ENCODE peak calls at places on chromosomes 13 and 19, in four cellular contexts. N, W, C and R are unnamed samples.

GRCh38 chr13:61202042-61202441 is 213.6 kb downstream of the PCDH20 start:
- DNase-seq in N (no peak), W (no peak), C (no peak), R (no peak)

GRCh38 chr13:102838982-102839381 is 6.8 kb upstream of the ERCC5 start:
- DNase-seq in N (no peak), W (no peak), C (no peak), R (no peak)

GRCh38 chr13:76751278-76751677 is 134.9 kb downstream of the KCTD12 start:
- DNase-seq in N (no peak), W (no peak), C (no peak), R (no peak)

GRCh38 chr19:47310819-47311218 is 1.2 kb downstream of the C5AR1 start:
- DNase-seq in N (no peak), W (peak; percentile 52), C (peak; percentile 58), R (no peak)

GRCh38 chr19:56253737-56254136 is 18.8 kb upstream of the EDDM13 start:
- DNase-seq in N (no peak), W (peak; percentile 51), C (no peak), R (no peak)

GRCh38 chr13:80196756-80197155 is 144.2 kb downstream of the SPRY2 start:
- DNase-seq in N (no peak), W (no peak), C (no peak), R (no peak)

GRCh38 chr13:20161275-20161950 is 561 bp upstream of the GJA3 start:
- DNase-seq in N (no peak), W (no peak), C (peak; percentile 59), R (no peak)

GRCh38 chr13:21225841-21226581 is 49.6 kb downstream of the MRPL57 start:
- DNase-seq in N (no peak), W (no peak), C (no peak), R (no peak)

GRCh38 chr13:32824671-32825070 is 191.6 kb upstream of the KL start:
- DNase-seq in N (peak; percentile 15), W (peak; percentile 73), C (no peak), R (peak; percentile 40)

GRCh38 chr13:114099918-114100445 is 32.4 kb downstream of the RASA3 start:
- DNase-seq in N (no peak), W (no peak), C (peak; percentile 26), R (no peak)

GRCh38 chr19:51702754-51703654 is 9.9 kb downstream of the SPACA6 start:
- DNase-seq in N (no peak), W (no peak), C (peak; percentile 45), R (no peak)

GRCh38 chr13:65472336-65472735 is 1757.8 kb downstream of the PCDH9 start:
- DNase-seq in N (no peak), W (no peak), C (no peak), R (no peak)

GRCh38 chr13:42615691-42616090 is 41.7 kb downstream of the TNFSF11 start:
- DNase-seq in N (no peak), W (no peak), C (no peak), R (no peak)

GRCh38 chr13:42377640-42378382 is 105.9 kb downstream of the AKAP11 start:
- DNase-seq in N (no peak), W (no peak), C (no peak), R (no peak)

GRCh38 chr19:3655402-3656072 is 28.9 kb upstream of the CACTIN start:
- DNase-seq in N (no peak), W (peak; percentile 93), C (peak; percentile 59), R (no peak)

GRCh38 chr13:22076658-22077057 is 405.8 kb downstream of the FGF9 start:
- DNase-seq in N (no peak), W (no peak), C (no peak), R (no peak)

GRCh38 chr13:20401958-20402856 is 123.5 kb downstream of the CRYL1 start:
- DNase-seq in N (no peak), W (peak; percentile 77), C (no peak), R (peak; percentile 48)

GRCh38 chr13:33349996-33350826 is 64.7 kb upstream of the STARD13 start:
- DNase-seq in N (peak; percentile 8), W (peak; percentile 18), C (peak; percentile 70), R (no peak)

GRCh38 chr13:27258637-27259377 is 7.4 kb downstream of the RPL21 start:
- DNase-seq in N (no peak), W (no peak), C (no peak), R (no peak)

GRCh38 chr13:50081106-50081898 is 66.1 kb downstream of the KCNRG start:
- DNase-seq in N (no peak), W (no peak), C (peak; percentile 56), R (no peak)

GRCh38 chr19:40511487-40511886 is 44.7 kb downstream of the SPTBN4 start:
- DNase-seq in N (no peak), W (no peak), C (no peak), R (no peak)

GRCh38 chr13:26785845-26786630 is 25.5 kb upstream of the GPR12 start:
- DNase-seq in N (no peak), W (no peak), C (peak; percentile 31), R (no peak)

GRCh38 chr13:70666883-70667282 is 558.6 kb upstream of the KLHL1 start:
- DNase-seq in N (no peak), W (no peak), C (no peak), R (no peak)

GRCh38 chr13:76600086-76600485 is 286.1 kb downstream of the KCTD12 start:
- DNase-seq in N (no peak), W (no peak), C (no peak), R (no peak)

GRCh38 chr13:45838171-45838745 is 13.3 kb downstream of the SIAH3 start:
- DNase-seq in N (no peak), W (no peak), C (no peak), R (no peak)

GRCh38 chr13:33183431-33184130 is 102.0 kb downstream of the STARD13 start:
- DNase-seq in N (no peak), W (no peak), C (no peak), R (no peak)

GRCh38 chr13:41006951-41007350 is 12.2 kb downstream of the ELF1 start:
- DNase-seq in N (no peak), W (no peak), C (no peak), R (no peak)

GRCh38 chr13:48126944-48127814 is 32.3 kb upstream of the MED4 start:
- DNase-seq in N (peak; percentile 54), W (peak; percentile 74), C (peak; percentile 77), R (no peak)

GRCh38 chr19:6481541-6482342 is at the start of gene DENND1C:
- DNase-seq in N (no peak), W (no peak), C (peak; percentile 41), R (no peak)

GRCh38 chr13:72204291-72204690 is 337.3 kb upstream of the DACH1 start:
- DNase-seq in N (no peak), W (peak; percentile 6), C (no peak), R (no peak)

DNA sequence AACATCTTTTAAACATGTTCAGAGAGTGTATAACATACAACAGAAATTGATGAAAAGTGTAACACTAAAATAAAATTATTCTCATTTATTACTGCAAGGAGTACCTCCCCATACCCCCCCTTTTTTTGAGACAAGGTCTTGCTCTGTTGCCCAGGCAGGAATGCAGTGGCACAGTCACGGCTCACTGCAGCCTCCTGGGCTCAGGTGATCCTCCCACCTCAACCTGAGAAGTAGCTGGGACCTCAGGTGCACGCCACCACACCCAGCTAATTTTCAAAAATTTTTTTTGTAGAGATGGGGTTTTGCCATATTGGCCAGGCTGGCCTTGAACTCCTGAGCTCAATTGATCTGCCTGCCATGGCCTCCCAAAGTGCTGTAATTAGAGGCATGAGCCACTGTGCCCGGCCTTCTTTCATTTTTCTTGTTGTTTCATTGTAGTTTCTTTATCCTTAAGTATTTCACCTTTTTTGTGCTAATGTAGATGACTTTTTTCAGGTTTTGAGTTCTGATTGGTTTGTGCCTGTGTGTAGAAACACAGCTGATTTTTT is 28.3 kb downstream of the GATAD2A start:
- DNase-seq in N (no peak), W (no peak), C (no peak), R (no peak)
- H3K27ac ChIP-seq in N (no peak overlapping the region), W (no peak overlapping the region), C (peak overlapping the region; percentile 93), R (no peak overlapping the region)

GRCh38 chr13:110443633-110444225 is 117.8 kb downstream of the RAB20 start:
- DNase-seq in N (no peak), W (no peak), C (no peak), R (no peak)
- H3K27ac ChIP-seq in N (no peak overlapping the region), W (peak overlapping the region; percentile 23), C (no peak overlapping the region), R (no peak overlapping the region)

DNA sequence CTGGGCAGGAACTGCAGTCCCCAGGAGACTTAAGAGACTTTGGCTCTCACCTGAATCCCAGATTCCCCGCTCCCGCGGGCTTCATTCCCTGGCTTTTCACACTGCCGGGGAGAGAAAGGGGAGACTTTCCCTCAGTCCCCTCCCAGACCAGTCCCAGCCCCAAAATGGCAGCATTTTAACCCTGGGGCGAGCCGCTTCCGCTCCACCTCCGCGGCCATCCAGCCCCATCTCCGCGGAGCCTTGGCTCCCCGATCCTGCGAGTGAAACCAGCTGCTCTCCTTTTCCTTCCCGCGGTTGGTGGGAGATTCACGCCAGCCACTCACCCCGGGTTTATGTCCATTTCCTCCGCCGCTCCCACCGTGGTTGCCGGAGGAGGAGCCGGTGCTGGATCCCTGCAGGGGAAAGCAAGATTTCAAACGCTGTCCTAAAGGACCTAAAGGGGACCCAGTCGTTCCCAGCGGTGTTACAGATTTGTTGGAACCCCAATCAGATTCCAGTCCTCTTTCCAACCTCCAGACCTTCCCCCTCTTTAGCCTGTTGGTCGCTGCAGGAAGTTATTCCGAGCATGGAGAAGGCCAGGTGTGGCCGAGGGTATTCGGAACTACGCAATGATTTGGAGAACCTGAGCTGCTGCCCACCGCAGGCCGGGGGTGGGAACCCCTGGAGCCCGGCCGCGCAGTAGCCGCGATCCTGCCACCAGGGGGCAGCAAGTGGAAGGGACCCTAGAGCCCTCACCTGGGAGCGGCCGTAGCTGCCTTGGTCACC is 3.4 kb downstream of the DMKN start:
- DNase-seq in N (peak; percentile 82), W (peak; percentile 93), C (peak; percentile 75), R (no peak)
- H3K27ac ChIP-seq in N (peak overlapping the region; percentile 63), W (peak overlapping the region; percentile 90), C (no peak overlapping the region), R (peak overlapping the region; percentile 88)

GRCh38 chr13:62278271-62278670 is 862.6 kb upstream of the PCDH20 start:
- DNase-seq in N (no peak), W (no peak), C (no peak), R (no peak)
- H3K27ac ChIP-seq in N (no peak overlapping the region), W (no peak overlapping the region), C (no peak overlapping the region), R (no peak overlapping the region)

GRCh38 chr19:29293736-29294342 is 80.9 kb upstream of the UQCRFS1 start:
- DNase-seq in N (no peak), W (no peak), C (no peak), R (no peak)

GRCh38 chr19:29292562-29292961 is 79.6 kb upstream of the UQCRFS1 start:
- DNase-seq in N (no peak), W (no peak), C (no peak), R (no peak)

GRCh38 chr19:29292146-29292545 is 79.2 kb upstream of the UQCRFS1 start:
- DNase-seq in N (no peak), W (no peak), C (no peak), R (no peak)

GRCh38 chr19:29293292-29293691 is 80.3 kb upstream of the UQCRFS1 start:
- DNase-seq in N (no peak), W (no peak), C (no peak), R (no peak)

GRCh38 chr19:29294343-29294811 is 81.4 kb upstream of the UQCRFS1 start:
- DNase-seq in N (no peak), W (no peak), C (no peak), R (no peak)
- H3K27ac ChIP-seq in N (no peak overlapping the region), W (no peak overlapping the region), C (no peak overlapping the region), R (no peak overlapping the region)

GRCh38 chr13:51771418-51772104 is 32.4 kb downstream of the DHRS12 start:
- DNase-seq in N (no peak), W (no peak), C (no peak), R (no peak)
- H3K27ac ChIP-seq in N (no peak overlapping the region), W (no peak overlapping the region), C (no peak overlapping the region), R (no peak overlapping the region)